ENCODE peak calls at places on chromosomes 4 and X, in ten cellular contexts. S is body of pancreas, O is transverse colon, Z is fibroblast of lung, Q is AG10803, T is endodermal cell, J is A549, L is breast epithelium, D is testis, A is Panc1. K is an unnamed sample.

GRCh38 chr4:68373513-68373912 is 23.6 kb upstream of the YTHDC1 start:
- DNase-seq in S (peak; percentile 64), O (peak; percentile 59), Z (peak; percentile 84), Q (peak; percentile 78), T (peak; percentile 92), J (no peak), L (peak; percentile 69), D (peak; percentile 85), A (no peak), K (peak; percentile 88)

GRCh38 chr4:140790765-140791164 is 34.6 kb upstream of the TBC1D9 start:
- DNase-seq in S (peak; percentile 12), O (peak; percentile 61), Z (peak; percentile 7), Q (no peak), T (no peak), J (no peak), L (no peak), D (peak; percentile 23), A (peak; percentile 10), K (peak; percentile 4)

GRCh38 chr4:161555689-161556660 is 607.8 kb downstream of the FSTL5 start:
- DNase-seq in S (no peak), O (no peak), Z (peak; percentile 78), Q (peak; percentile 20), T (no peak), J (peak; percentile 21), L (no peak), D (no peak), A (peak; percentile 25), K (peak; percentile 67)

GRCh38 chrX:101550362-101550761 is at the start of gene ARMCX1:
- DNase-seq in S (peak; percentile 66), O (peak; percentile 57), Z (peak; percentile 74), Q (peak; percentile 76), T (peak; percentile 81), J (peak; percentile 11), L (peak; percentile 54), D (peak; percentile 85), A (no peak), K (peak; percentile 88)

GRCh38 chr4:106358899-106359298 is 9.7 kb downstream of the GIMD1 start:
- DNase-seq in S (no peak), O (no peak), Z (peak; percentile 91), Q (peak; percentile 92), T (no peak), J (no peak), L (no peak), D (no peak), A (no peak), K (no peak)

GRCh38 chr4:95018845-95019244 is 261.1 kb downstream of the BMPR1B start:
- DNase-seq in S (no peak), O (no peak), Z (no peak), Q (no peak), T (no peak), J (no peak), L (no peak), D (no peak), A (no peak), K (no peak)

GRCh38 chrX:134604701-134605271 is 53.5 kb downstream of the PLAC1 start:
- DNase-seq in S (peak; percentile 74), O (no peak), Z (peak; percentile 39), Q (peak; percentile 47), T (no peak), J (peak; percentile 54), L (no peak), D (peak; percentile 39), A (no peak), K (no peak)

GRCh38 chr4:151184523-151185458 is 85.4 kb downstream of the RPS3A start:
- DNase-seq in S (no peak), O (no peak), Z (peak; percentile 83), Q (peak; percentile 43), T (no peak), J (peak; percentile 76), L (no peak), D (no peak), A (no peak), K (peak; percentile 89)

GRCh38 chr4:127698789-127699200 is 31.4 kb upstream of the SLC25A31 start:
- DNase-seq in S (no peak), O (no peak), Z (peak; percentile 94), Q (peak; percentile 54), T (no peak), J (peak; percentile 21), L (no peak), D (no peak), A (no peak), K (peak; percentile 50)

GRCh38 chrX:41542151-41542935 is 95.2 kb downstream of the NYX start:
- DNase-seq in S (no peak), O (peak; percentile 13), Z (peak; percentile 38), Q (no peak), T (peak; percentile 53), J (no peak), L (no peak), D (no peak), A (no peak), K (no peak)

GRCh38 chr4:156190606-156191005 is 236.9 kb upstream of the CTSO start:
- DNase-seq in S (no peak), O (no peak), Z (peak; percentile 88), Q (peak; percentile 70), T (no peak), J (no peak), L (no peak), D (no peak), A (no peak), K (peak; percentile 45)

GRCh38 chr4:85486425-85487101 is 11.6 kb downstream of the ARHGAP24 start:
- DNase-seq in S (no peak), O (no peak), Z (peak; percentile 51), Q (peak; percentile 33), T (no peak), J (peak; percentile 81), L (no peak), D (no peak), A (no peak), K (peak; percentile 78)

GRCh38 chr4:34293459-34293858 is 1950.9 kb downstream of the ARAP2 start:
- DNase-seq in S (no peak), O (no peak), Z (no peak), Q (no peak), T (no peak), J (peak; percentile 3), L (no peak), D (no peak), A (no peak), K (no peak)

GRCh38 chr4:168797176-168797575 is 212.9 kb downstream of the CBR4 start:
- DNase-seq in S (no peak), O (no peak), Z (peak; percentile 90), Q (peak; percentile 67), T (no peak), J (peak; percentile 77), L (no peak), D (no peak), A (no peak), K (peak; percentile 73)

GRCh38 chrX:7798327-7798726 is 44.6 kb upstream of the VCX start:
- DNase-seq in S (no peak), O (no peak), Z (no peak), Q (no peak), T (no peak), J (no peak), L (no peak), D (no peak), A (no peak), K (no peak)

GRCh38 chrX:119790977-119791436 is 423 bp downstream of the RPL39 start:
- DNase-seq in S (peak; percentile 35), O (peak; percentile 27), Z (peak; percentile 17), Q (peak; percentile 49), T (peak; percentile 47), J (peak; percentile 45), L (peak; percentile 48), D (peak; percentile 37), A (no peak), K (no peak)

DNA sequence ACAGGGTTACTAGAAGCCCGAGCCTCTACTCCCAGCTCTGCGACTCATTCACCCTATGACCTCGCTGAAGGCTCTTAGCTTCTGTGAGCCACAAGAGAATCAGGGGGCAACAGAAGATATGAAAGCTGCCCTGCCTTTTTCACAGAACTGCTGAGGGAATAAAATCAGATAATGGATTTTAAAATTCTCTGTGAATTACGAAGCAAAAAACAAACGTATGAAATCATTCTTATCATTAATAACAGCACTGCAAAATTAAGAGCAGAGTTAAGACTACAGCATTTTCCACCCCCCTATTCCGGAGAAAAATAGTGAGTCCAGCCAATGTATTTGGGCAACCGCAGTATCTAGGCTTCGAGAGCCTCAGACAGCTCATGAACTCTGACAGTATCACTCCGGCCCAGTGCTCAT is 33.5 kb downstream of the AFAP1 start:
- DNase-seq in S (no peak), O (no peak), Z (peak; percentile 71), Q (no peak), T (no peak), J (no peak), L (no peak), D (no peak), A (no peak), K (no peak)
- H3K4me3 ChIP-seq in S (no peak overlapping the region), O (no peak overlapping the region), Z (no peak overlapping the region), Q (peak overlapping the region; percentile 43), T (no peak overlapping the region), J (no peak overlapping the region), L (peak overlapping the region; percentile 14), D (no peak overlapping the region), A (peak overlapping the region; percentile 6), K (peak overlapping the region; percentile 25)

DNA sequence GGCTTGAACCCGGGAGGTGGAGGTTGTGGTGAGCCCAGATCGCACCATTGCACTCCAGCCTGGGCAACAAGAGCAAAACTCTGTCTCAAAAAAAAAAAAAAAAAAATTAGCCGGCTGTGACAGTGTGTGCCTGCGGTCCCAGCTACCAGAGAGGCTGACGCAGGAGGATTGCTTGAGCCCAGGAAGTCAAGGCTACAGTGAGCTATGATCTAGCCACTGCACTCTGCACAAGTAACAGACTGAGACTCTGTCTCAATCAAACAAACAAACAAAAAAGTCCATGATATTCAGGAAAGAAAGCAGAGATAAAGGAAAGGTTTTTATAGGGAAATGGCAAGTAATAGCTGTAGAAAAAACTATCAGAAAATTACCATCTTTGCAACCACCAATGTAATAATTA is 2.1 kb upstream of the LAGE3 start:
- DNase-seq in S (no peak), O (no peak), Z (no peak), Q (no peak), T (no peak), J (no peak), L (no peak), D (no peak), A (no peak), K (no peak)
- TF ChIP-seq CTCF in S (no peak), O (no peak), Z (no peak), Q (no peak), T (no peak), J (no peak), L (no peak), D (no peak), A (no peak), K (no peak)

DNA sequence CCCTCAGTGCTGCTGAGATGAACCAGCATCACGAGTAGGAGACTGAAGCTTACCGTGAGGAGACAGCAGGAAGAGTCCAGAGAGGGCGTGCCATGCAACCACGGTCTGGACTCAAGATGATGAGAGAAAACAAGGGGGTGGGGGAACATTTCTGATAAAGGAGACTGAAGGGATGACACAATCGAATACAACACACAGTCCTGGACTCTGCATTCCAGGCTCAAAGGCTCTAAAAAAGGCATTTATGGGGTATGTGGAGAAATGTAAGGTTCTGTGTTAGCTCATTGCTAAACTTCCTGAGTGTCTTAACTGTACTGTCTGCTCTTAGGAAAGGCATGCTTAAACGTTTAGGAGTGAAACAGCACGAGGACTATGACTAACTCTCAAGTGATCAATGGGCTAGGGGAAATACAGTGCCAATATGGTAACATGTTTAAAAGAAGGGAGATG is 20.6 kb upstream of the IRAK1 start:
- DNase-seq in S (no peak), O (no peak), Z (peak; percentile 80), Q (peak; percentile 91), T (no peak), J (no peak), L (no peak), D (no peak), A (no peak), K (peak; percentile 84)
- H3K4me3 ChIP-seq in S (no peak overlapping the region), O (no peak overlapping the region), Z (no peak overlapping the region), Q (no peak overlapping the region), T (no peak overlapping the region), J (no peak overlapping the region), L (no peak overlapping the region), D (no peak overlapping the region), A (no peak overlapping the region), K (no peak overlapping the region)

GRCh38 chr4:120922390-120923200 is at the start of gene PRDM5:
- DNase-seq in S (peak; percentile 72), O (peak; percentile 49), Z (peak; percentile 59), Q (peak; percentile 54), T (peak; percentile 89), J (peak; percentile 47), L (peak; percentile 53), D (peak; percentile 66), A (no peak), K (peak; percentile 74)
- TF ChIP-seq CTCF in S (no peak), O (peak; percentile 18), Z (peak; percentile 28), Q (peak; percentile 32), T (peak; percentile 63), J (no peak), L (no peak), D (peak; percentile 15), A (no peak), K (peak; percentile 26)